ENCODE peak calls at places on chromosomes 12 and 14, in five cellular contexts. One of them, this sample, is unnamed.

GRCh38 chr14:101323111-101323510 is 238.2 kb upstream of the DIO3 start:
- DNase-seq in HepG2: no peak
- DNase-seq in H1: no peak
- DNase-seq in K562: no peak
- DNase-seq in GM12878: no peak
- DNase-seq in this sample: no peak

GRCh38 chr12:125201940-125202339 is 136.7 kb downstream of the AACS start:
- DNase-seq in H1: no peak
- DNase-seq in K562: peak; percentile 27
- DNase-seq in HepG2: no peak
- DNase-seq in GM12878: no peak
- DNase-seq in this sample: no peak

GRCh38 chr12:26976687-26977086 is 37.5 kb downstream of the TM7SF3 start:
- DNase-seq in K562: no peak
- DNase-seq in HepG2: no peak
- DNase-seq in H1: no peak
- DNase-seq in GM12878: no peak
- DNase-seq in this sample: no peak

GRCh38 chr12:64461634-64462414 is 9.9 kb downstream of the TBK1 start:
- DNase-seq in H1: no peak
- DNase-seq in GM12878: no peak
- DNase-seq in K562: no peak
- DNase-seq in HepG2: peak; percentile 13
- DNase-seq in this sample: no peak

GRCh38 chr12:90959538-90960139 is 4.7 kb upstream of the CCER1 start:
- DNase-seq in GM12878: no peak
- DNase-seq in HepG2: peak; percentile 26
- DNase-seq in H1: no peak
- DNase-seq in K562: peak; percentile 27
- DNase-seq in this sample: peak; percentile 39

GRCh38 chr12:44847888-44848770 is 28.0 kb downstream of the NELL2 start:
- DNase-seq in K562: no peak
- DNase-seq in H1: no peak
- DNase-seq in GM12878: peak; percentile 40
- DNase-seq in HepG2: no peak
- DNase-seq in this sample: no peak

GRCh38 chr14:21846227-21846885 is 172.7 kb upstream of the OR4E1 start:
- DNase-seq in K562: peak; percentile 25
- DNase-seq in GM12878: no peak
- DNase-seq in HepG2: peak; percentile 34
- DNase-seq in H1: no peak
- DNase-seq in this sample: no peak

GRCh38 chr12:53999596-54000104 is 311 bp upstream of the HOXC9 start:
- DNase-seq in H1: no peak
- DNase-seq in K562: peak; percentile 77
- DNase-seq in HepG2: peak; percentile 30
- DNase-seq in GM12878: no peak
- DNase-seq in this sample: peak; percentile 75

GRCh38 chr12:31736472-31736871 is 7.7 kb upstream of the AMN1 start:
- DNase-seq in H1: no peak
- DNase-seq in HepG2: no peak
- DNase-seq in GM12878: no peak
- DNase-seq in K562: no peak
- DNase-seq in this sample: no peak

GRCh38 chr12:113194971-113195391 is 9.5 kb downstream of the RITA1 start:
- DNase-seq in H1: no peak
- DNase-seq in GM12878: no peak
- DNase-seq in HepG2: no peak
- DNase-seq in K562: no peak
- DNase-seq in this sample: no peak
- H2AFZ ChIP-seq in H1: no peak overlapping the region
- H2AFZ ChIP-seq in GM12878: no peak overlapping the region
- H2AFZ ChIP-seq in HepG2: no peak overlapping the region
- H2AFZ ChIP-seq in K562: no peak overlapping the region
- H2AFZ ChIP-seq in this sample: no peak overlapping the region

GRCh38 chr12:65998031-65998430 is 132.5 kb downstream of the LLPH start:
- DNase-seq in K562: no peak
- DNase-seq in HepG2: no peak
- DNase-seq in H1: no peak
- DNase-seq in GM12878: no peak
- DNase-seq in this sample: no peak

GRCh38 chr12:66002812-66003211 is 127.7 kb downstream of the LLPH start:
- DNase-seq in K562: no peak
- DNase-seq in HepG2: no peak
- DNase-seq in GM12878: no peak
- DNase-seq in H1: no peak
- DNase-seq in this sample: no peak

GRCh38 chr12:65998536-65999530 is 131.7 kb downstream of the LLPH start:
- DNase-seq in GM12878: no peak
- DNase-seq in HepG2: no peak
- DNase-seq in H1: no peak
- DNase-seq in K562: no peak
- DNase-seq in this sample: no peak

GRCh38 chr12:66000958-66001357 is 129.6 kb downstream of the LLPH start:
- DNase-seq in K562: no peak
- DNase-seq in HepG2: no peak
- DNase-seq in H1: no peak
- DNase-seq in GM12878: no peak
- DNase-seq in this sample: no peak

GRCh38 chr12:65999564-66000280 is 130.8 kb downstream of the LLPH start:
- DNase-seq in K562: no peak
- DNase-seq in GM12878: no peak
- DNase-seq in HepG2: no peak
- DNase-seq in H1: no peak
- DNase-seq in this sample: no peak
- TF ChIP-seq SP1 in K562: no peak
- TF ChIP-seq SP1 in GM12878: no peak
- TF ChIP-seq SP1 in HepG2: no peak
- TF ChIP-seq SP1 in H1: no peak
- TF ChIP-seq SP1 in this sample: peak; percentile 22

GRCh38 chr12:61072717-61073116 is 1187.5 kb upstream of the USP15 start:
- DNase-seq in K562: no peak
- DNase-seq in GM12878: no peak
- DNase-seq in H1: no peak
- DNase-seq in HepG2: no peak
- DNase-seq in this sample: no peak
- H3K4me1 ChIP-seq in K562: no peaks in the 10 kb centered on the region
- H3K4me1 ChIP-seq in GM12878: no peaks in the 10 kb centered on the region
- H3K4me1 ChIP-seq in H1: no peaks in the 10 kb centered on the region
- H3K4me1 ChIP-seq in HepG2: no peaks in the 10 kb centered on the region
- H3K4me1 ChIP-seq in this sample: no peaks in the 10 kb centered on the region

GRCh38 chr12:93908264-93908663 is 231.1 kb downstream of the CRADD start:
- DNase-seq in K562: no peak
- DNase-seq in H1: no peak
- DNase-seq in GM12878: no peak
- DNase-seq in HepG2: no peak
- DNase-seq in this sample: no peak

GRCh38 chr12:93912086-93912733 is 235.0 kb downstream of the CRADD start:
- DNase-seq in H1: no peak
- DNase-seq in HepG2: no peak
- DNase-seq in GM12878: no peak
- DNase-seq in K562: no peak
- DNase-seq in this sample: no peak

GRCh38 chr12:93913845-93914244 is 234.5 kb upstream of the PLXNC1 start:
- DNase-seq in HepG2: no peak
- DNase-seq in H1: no peak
- DNase-seq in K562: no peak
- DNase-seq in GM12878: no peak
- DNase-seq in this sample: no peak

GRCh38 chr12:93911436-93911835 is 234.3 kb downstream of the CRADD start:
- DNase-seq in H1: no peak
- DNase-seq in HepG2: no peak
- DNase-seq in K562: no peak
- DNase-seq in GM12878: no peak
- DNase-seq in this sample: no peak

GRCh38 chr12:93908846-93909592 is 231.8 kb downstream of the CRADD start:
- DNase-seq in GM12878: no peak
- DNase-seq in H1: no peak
- DNase-seq in K562: no peak
- DNase-seq in HepG2: no peak
- DNase-seq in this sample: no peak
- H2AFZ ChIP-seq in GM12878: no peak overlapping the region
- H2AFZ ChIP-seq in H1: no peak overlapping the region
- H2AFZ ChIP-seq in K562: peak overlapping the region; percentile 44
- H2AFZ ChIP-seq in HepG2: no peak overlapping the region
- H2AFZ ChIP-seq in this sample: no peak overlapping the region

GRCh38 chr12:95322335-95322734 is 104.7 kb downstream of the VEZT start:
- DNase-seq in K562: no peak
- DNase-seq in GM12878: no peak
- DNase-seq in HepG2: no peak
- DNase-seq in H1: no peak
- DNase-seq in this sample: no peak
- TF ChIP-seq SP1 in K562: no peak
- TF ChIP-seq SP1 in GM12878: no peak
- TF ChIP-seq SP1 in HepG2: no peak
- TF ChIP-seq SP1 in H1: no peak
- TF ChIP-seq SP1 in this sample: no peak

DNA sequence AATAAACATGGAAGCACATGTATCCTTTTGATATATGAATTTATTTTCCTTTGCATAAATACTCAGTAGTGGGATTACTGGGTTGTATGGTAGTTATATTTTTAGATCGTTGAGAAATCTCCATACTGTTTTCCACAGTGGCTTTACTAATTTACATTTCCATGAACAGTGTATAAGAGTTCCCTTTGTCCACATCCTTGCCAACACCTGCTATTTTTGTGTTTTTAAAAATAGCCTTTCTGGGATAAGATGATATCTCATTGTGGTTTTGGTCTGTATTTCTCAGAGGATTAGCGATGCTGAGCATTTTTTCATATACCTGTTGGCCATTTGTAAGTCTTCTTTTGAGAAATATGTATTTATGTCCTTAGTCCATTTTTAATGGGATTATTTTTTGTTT is 329.2 kb upstream of the KITLG start:
- DNase-seq in GM12878: no peak
- DNase-seq in HepG2: no peak
- DNase-seq in K562: no peak
- DNase-seq in H1: no peak
- DNase-seq in this sample: no peak
- H3K4me1 ChIP-seq in GM12878: no peaks in the 10 kb centered on the region
- H3K4me1 ChIP-seq in HepG2: peaks cover 5% of the 10 kb centered on the region
- H3K4me1 ChIP-seq in K562: no peaks in the 10 kb centered on the region
- H3K4me1 ChIP-seq in H1: no peaks in the 10 kb centered on the region
- H3K4me1 ChIP-seq in this sample: no peaks in the 10 kb centered on the region

GRCh38 chr12:48788522-48788851 is 402 bp downstream of the ADCY6 start:
- DNase-seq in K562: no peak
- DNase-seq in GM12878: no peak
- DNase-seq in H1: no peak
- DNase-seq in HepG2: no peak
- DNase-seq in this sample: no peak

GRCh38 chr12:48788852-48789775 is at the start of gene ADCY6:
- DNase-seq in GM12878: no peak
- DNase-seq in HepG2: peak; percentile 67
- DNase-seq in K562: peak; percentile 62
- DNase-seq in H1: no peak
- DNase-seq in this sample: peak; percentile 29

GRCh38 chr12:48787791-48788521 is 933 bp downstream of the ADCY6 start:
- DNase-seq in GM12878: no peak
- DNase-seq in H1: no peak
- DNase-seq in HepG2: no peak
- DNase-seq in K562: no peak
- DNase-seq in this sample: no peak

GRCh38 chr12:48786591-48787544 is 2.0 kb downstream of the ADCY6 start:
- DNase-seq in HepG2: no peak
- DNase-seq in K562: no peak
- DNase-seq in H1: no peak
- DNase-seq in GM12878: no peak
- DNase-seq in this sample: no peak

DNA sequence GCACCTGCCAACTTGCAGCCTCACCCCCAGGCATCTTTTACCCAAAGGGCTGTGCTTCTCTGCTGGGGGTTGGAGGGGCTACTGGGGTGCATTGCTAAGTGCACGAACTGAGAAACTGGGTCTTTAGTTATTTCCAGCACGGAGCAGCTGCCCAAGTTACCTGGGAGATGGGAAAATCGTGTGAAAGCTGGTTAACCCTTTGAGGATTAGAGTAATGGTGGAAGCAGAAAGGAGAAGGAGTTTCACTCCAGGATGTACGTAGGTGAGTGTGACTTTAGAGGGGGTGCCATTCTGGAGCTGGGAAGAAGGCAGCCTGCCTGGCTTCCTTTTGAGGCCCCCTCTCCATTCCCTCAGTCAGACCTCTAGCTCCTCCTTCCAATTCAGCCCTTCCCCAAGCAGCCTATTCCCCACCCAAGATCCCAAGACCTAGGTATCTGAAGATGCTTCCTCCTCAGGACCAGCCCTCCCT is 1.0 kb upstream of the ADCY6 start:
- DNase-seq in GM12878: no peak
- DNase-seq in H1: no peak
- DNase-seq in HepG2: no peak
- DNase-seq in K562: no peak
- DNase-seq in this sample: no peak
- H2AFZ ChIP-seq in GM12878: no peak overlapping the region
- H2AFZ ChIP-seq in H1: peak overlapping the region; percentile 66
- H2AFZ ChIP-seq in HepG2: peak overlapping the region; percentile 69
- H2AFZ ChIP-seq in K562: no peak overlapping the region
- H2AFZ ChIP-seq in this sample: peak overlapping the region; percentile 61

DNA sequence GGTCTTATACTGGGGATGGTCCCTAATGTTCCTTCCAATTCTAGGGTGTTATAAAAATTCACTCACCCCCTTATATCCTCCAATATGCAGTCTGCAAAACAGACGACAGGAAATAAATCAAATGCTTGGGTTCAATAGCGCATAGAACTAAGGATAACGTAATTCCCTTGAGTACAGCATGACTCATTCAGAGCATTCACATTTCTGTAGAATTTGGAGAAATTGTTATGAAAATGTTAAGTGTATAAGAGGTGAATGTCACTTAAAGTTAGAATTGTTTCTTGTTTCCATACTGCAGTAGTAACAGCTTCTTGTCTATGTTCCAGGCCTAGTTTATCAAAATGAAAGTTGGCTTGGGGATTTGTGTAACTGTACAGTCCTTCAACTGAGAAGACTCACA is 271.4 kb downstream of the RPS29 start:
- DNase-seq in HepG2: no peak
- DNase-seq in H1: no peak
- DNase-seq in K562: no peak
- DNase-seq in GM12878: no peak
- DNase-seq in this sample: no peak
- TF ChIP-seq SP1 in HepG2: no peak
- TF ChIP-seq SP1 in H1: no peak
- TF ChIP-seq SP1 in K562: no peak
- TF ChIP-seq SP1 in GM12878: no peak
- TF ChIP-seq SP1 in this sample: no peak

DNA sequence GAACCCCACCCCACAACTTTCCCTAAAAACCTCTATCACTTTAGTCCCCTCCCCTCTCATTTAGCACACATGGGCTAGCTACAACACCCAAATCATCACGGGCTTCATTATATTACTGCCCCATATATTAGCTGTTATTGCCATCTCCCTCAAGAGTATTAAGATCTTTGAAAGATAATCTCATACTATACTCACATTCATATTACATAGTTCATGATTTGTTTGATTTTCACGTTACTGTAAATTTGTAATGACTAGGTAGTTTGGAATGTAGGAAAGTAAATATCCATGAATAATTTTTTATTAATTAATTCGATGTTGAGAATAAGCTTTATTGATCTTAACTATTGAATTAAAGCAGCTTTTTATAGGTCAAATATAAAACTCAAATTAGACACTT is 7.9 kb downstream of the DICER1 start:
- DNase-seq in K562: no peak
- DNase-seq in GM12878: no peak
- DNase-seq in H1: no peak
- DNase-seq in HepG2: no peak
- DNase-seq in this sample: no peak
- H3K4me1 ChIP-seq in K562: no peaks in the 10 kb centered on the region
- H3K4me1 ChIP-seq in GM12878: peaks cover 7% of the 10 kb centered on the region
- H3K4me1 ChIP-seq in H1: peaks cover 11% of the 10 kb centered on the region
- H3K4me1 ChIP-seq in HepG2: peaks cover 55% of the 10 kb centered on the region
- H3K4me1 ChIP-seq in this sample: peaks cover 3% of the 10 kb centered on the region